ENCODE peak calls at places on chromosomes 12 and 14, in five cellular contexts. U, J, T, A and N are unnamed samples.

GRCh38 chr12:65492997-65493892 is 214.8 kb downstream of the MSRB3 start:
- DNase-seq in T (peak), A (no peak), J (no peak), U (no peak), N (no peak)

GRCh38 chr12:49288412-49288853 is 6.5 kb upstream of the PRPH start:
- DNase-seq in A (peak), J (peak), U (peak), T (peak), N (peak)

GRCh38 chr12:132953163-132953425 is 3.0 kb downstream of the ZNF605 start:
- DNase-seq in A (no peak), J (no peak), U (no peak), T (no peak), N (no peak)

GRCh38 chr14:22791302-22791701 is 23.9 kb downstream of the SLC7A7 start:
- DNase-seq in T (peak), A (no peak), U (no peak), J (peak), N (no peak)

GRCh38 chr12:131795064-131795463 is 33.1 kb upstream of the MMP17 start:
- DNase-seq in T (no peak), A (no peak), J (peak), U (no peak), N (no peak)

GRCh38 chr12:42180990-42181611 is 36.4 kb upstream of the GXYLT1 start:
- DNase-seq in T (peak), A (no peak), U (no peak), J (peak), N (no peak)

GRCh38 chr12:97968641-97969171 is 506.1 kb downstream of the RMST start:
- DNase-seq in U (no peak), J (no peak), T (no peak), A (no peak), N (no peak)

GRCh38 chr12:111766608-111767361 is at the start of gene ALDH2:
- DNase-seq in A (peak), T (peak), U (peak), J (peak), N (peak)

GRCh38 chr12:132729541-132730320 is 19.1 kb downstream of the PGAM5 start:
- DNase-seq in A (no peak), J (no peak), U (no peak), T (no peak), N (peak)

GRCh38 chr14:90531497-90531896 is 134.7 kb downstream of the CALM1 start:
- DNase-seq in J (no peak), T (no peak), A (no peak), U (no peak), N (no peak)

GRCh38 chr14:22184157-22185025 is 404.6 kb downstream of the DAD1 start:
- DNase-seq in U (no peak), T (no peak), A (no peak), J (peak), N (no peak)

GRCh38 chr14:36662543-36663403 is 1.1 kb downstream of the PAX9 start:
- DNase-seq in J (peak), A (peak), U (no peak), T (peak), N (peak)

GRCh38 chr14:79514700-79515099 is 696.6 kb downstream of the DIO2 start:
- DNase-seq in T (peak), J (peak), U (no peak), A (no peak), N (no peak)

GRCh38 chr12:12521044-12521485 is 41.6 kb downstream of the DUSP16 start:
- DNase-seq in A (no peak), U (no peak), J (no peak), T (no peak), N (no peak)

GRCh38 chr14:49549881-49550280 is 36.3 kb downstream of the RPS29 start:
- DNase-seq in A (no peak), U (no peak), T (peak), J (peak), N (no peak)

GRCh38 chr12:84727964-84728363 is 184.6 kb downstream of the SLC6A15 start:
- DNase-seq in J (peak), T (no peak), A (no peak), U (no peak), N (no peak)

GRCh38 chr12:42284876-42285275 is 41.0 kb downstream of the ZCRB1 start:
- DNase-seq in U (no peak), T (no peak), A (no peak), J (no peak), N (no peak)

GRCh38 chr12:93571854-93572711 is at the start of gene SOCS2:
- DNase-seq in U (peak), T (no peak), A (peak), J (peak), N (peak)

GRCh38 chr14:105528859-105529505 is 2.6 kb downstream of the TMEM121 start:
- DNase-seq in T (no peak), A (peak), J (no peak), U (no peak), N (no peak)

GRCh38 chr12:131371580-131372475 is 339.1 kb upstream of the SFSWAP start:
- DNase-seq in T (no peak), A (no peak), J (no peak), U (no peak), N (no peak)

GRCh38 chr14:47040490-47040889 is 388.9 kb upstream of the RPL10L start:
- DNase-seq in A (no peak), J (peak), T (no peak), U (no peak), N (no peak)

GRCh38 chr14:103533999-103534575 is 5.1 kb downstream of the TRMT61A start:
- DNase-seq in J (no peak), A (peak), U (no peak), T (no peak), N (no peak)

GRCh38 chr12:50234347-50234746 is 49.0 kb downstream of the LIMA1 start:
- DNase-seq in T (no peak), U (no peak), A (no peak), J (peak), N (no peak)

GRCh38 chr14:92039073-92039719 is 663 bp downstream of the TRIP11 start:
- DNase-seq in A (no peak), U (peak), J (peak), T (peak), N (no peak)

GRCh38 chr14:92511472-92512247 is 1.9 kb upstream of the RIN3 start:
- DNase-seq in T (peak), J (peak), A (no peak), U (no peak), N (no peak)

GRCh38 chr14:67618617-67619063 is 1.1 kb upstream of the ARG2 start:
- DNase-seq in A (no peak), T (peak), U (no peak), J (peak), N (no peak)

GRCh38 chr14:76876076-76876475 is 49.9 kb downstream of the LRRC74A start:
- DNase-seq in U (no peak), A (peak), J (peak), T (peak), N (peak)

GRCh38 chr12:32644455-32644854 is 34.6 kb upstream of the DNM1L start:
- DNase-seq in T (no peak), J (no peak), U (no peak), A (no peak), N (no peak)

GRCh38 chr12:32949815-32950214 is 53.2 kb upstream of the PKP2 start:
- DNase-seq in T (no peak), U (no peak), A (no peak), J (no peak), N (no peak)

GRCh38 chr12:68097386-68097785 is 62.2 kb downstream of the IFNG start:
- DNase-seq in T (no peak), J (peak), A (no peak), U (no peak), N (no peak)

GRCh38 chr12:12180575-12180974 is 86.3 kb downstream of the LRP6 start:
- DNase-seq in U (no peak), A (no peak), J (no peak), T (peak), N (no peak)

GRCh38 chr14:39320318-39320717 is 86.6 kb downstream of the MIA2 start:
- DNase-seq in U (no peak), A (no peak), J (no peak), T (peak), N (no peak)

GRCh38 chr12:9108504-9109212 is 7.1 kb downstream of the A2M start:
- DNase-seq in J (no peak), U (no peak), T (no peak), A (no peak), N (no peak)

GRCh38 chr14:104968541-104969401 is 9.4 kb downstream of the AHNAK2 start:
- DNase-seq in J (peak), U (peak), A (peak), T (peak), N (peak)

GRCh38 chr12:90953956-90954421 is 987 bp downstream of the CCER1 start:
- DNase-seq in T (no peak), A (no peak), J (no peak), U (no peak), N (peak)

GRCh38 chr14:92500491-92500941 is 13.1 kb upstream of the RIN3 start:
- DNase-seq in U (no peak), J (no peak), T (no peak), A (no peak), N (peak)

DNA sequence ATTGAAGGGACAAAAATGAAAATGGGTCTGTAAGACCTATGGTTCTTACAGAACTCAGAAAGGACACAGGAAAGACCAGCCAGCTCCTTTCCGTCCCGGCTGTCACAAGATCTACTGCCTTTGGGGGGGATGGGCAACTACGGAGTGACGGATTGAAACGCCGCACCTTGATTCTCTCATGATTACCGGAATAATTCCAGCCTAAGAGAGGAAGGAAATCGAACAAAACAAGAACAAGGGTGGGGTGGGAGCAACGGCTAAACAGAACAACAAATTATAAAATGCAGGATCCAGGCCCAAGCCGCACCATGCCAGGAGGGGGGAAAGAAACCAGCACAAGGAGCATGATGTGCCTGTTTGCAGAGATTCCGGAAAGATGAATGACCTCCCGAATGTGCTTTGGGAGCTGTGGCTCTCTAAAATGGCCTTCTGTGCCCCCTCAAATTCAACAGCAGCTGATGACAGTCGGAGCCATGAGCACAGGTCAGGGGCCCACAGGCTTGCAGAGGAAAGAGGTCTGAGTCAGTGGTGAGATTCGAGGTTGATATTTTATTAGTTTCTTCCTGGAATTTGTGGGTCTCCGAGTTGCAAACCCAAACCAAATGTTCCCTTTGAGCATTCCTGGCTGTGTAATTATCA is 72.1 kb downstream of the SPRING1 start:
- DNase-seq in A (no peak), U (no peak), T (no peak), J (no peak), N (no peak)
- H3K4me3 ChIP-seq in A (no peak), U (no peak), T (no peak), J (no peak), N (no peak)

DNA sequence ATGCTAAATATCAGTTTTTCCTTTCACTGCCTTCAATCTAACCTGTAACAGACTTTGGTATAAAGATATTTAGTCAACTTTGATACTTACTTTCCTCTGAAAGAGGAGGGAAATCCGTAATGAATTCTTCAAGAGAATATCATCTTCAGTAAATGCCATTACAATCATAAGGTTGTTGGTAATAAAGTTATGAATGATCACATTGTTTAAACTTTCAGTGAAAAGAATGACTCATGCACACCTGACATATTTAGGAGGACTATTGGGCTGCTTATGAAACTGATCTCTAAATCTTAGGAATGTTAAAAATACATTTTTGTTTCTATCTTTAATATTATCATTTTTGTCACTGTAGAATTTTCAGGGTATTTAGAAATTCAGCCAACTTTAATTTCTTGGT is 474.7 kb downstream of the SLC16A7 start:
- DNase-seq in J (peak), T (no peak), U (no peak), A (no peak), N (no peak)
- H3K4me3 ChIP-seq in J (no peak), T (no peak), U (no peak), A (no peak), N (no peak)

DNA sequence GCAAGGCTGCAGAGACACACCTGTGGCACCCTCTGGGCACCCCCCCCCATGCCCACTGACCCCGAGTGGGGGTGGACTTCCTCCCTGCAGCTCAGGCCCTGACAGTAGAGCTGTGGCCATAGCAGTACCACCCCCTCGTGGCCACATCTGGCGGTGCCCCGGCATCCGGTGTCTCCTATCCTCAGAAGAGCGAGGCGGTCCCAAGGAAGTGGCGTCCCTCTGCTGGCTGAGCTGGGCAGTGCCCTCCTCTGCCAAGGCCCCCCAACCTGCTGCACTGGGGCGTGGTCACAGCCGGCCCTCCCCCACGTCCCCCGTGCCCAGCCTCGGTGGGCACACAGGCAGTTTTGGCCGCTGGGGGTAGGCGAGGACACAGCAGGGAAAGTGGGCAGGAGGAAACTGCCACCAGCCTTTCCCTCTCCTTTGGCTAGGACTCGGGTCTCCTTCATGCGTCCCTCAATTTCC is 6.0 kb upstream of the SLC6A12 start:
- DNase-seq in A (peak), J (peak), T (peak), U (peak), N (peak)
- H3K4me3 ChIP-seq in A (no peak), J (no peak), T (no peak), U (no peak), N (no peak)

GRCh38 chr14:96979611-96980074 is 182.5 kb downstream of the VRK1 start:
- DNase-seq in T (no peak), J (no peak), U (no peak), A (no peak), N (no peak)

GRCh38 chr14:96975116-96975515 is 177.9 kb downstream of the VRK1 start:
- DNase-seq in J (no peak), A (no peak), U (no peak), T (no peak), N (no peak)

GRCh38 chr14:96978525-96979272 is 181.5 kb downstream of the VRK1 start:
- DNase-seq in U (no peak), A (no peak), J (no peak), T (no peak), N (no peak)

DNA sequence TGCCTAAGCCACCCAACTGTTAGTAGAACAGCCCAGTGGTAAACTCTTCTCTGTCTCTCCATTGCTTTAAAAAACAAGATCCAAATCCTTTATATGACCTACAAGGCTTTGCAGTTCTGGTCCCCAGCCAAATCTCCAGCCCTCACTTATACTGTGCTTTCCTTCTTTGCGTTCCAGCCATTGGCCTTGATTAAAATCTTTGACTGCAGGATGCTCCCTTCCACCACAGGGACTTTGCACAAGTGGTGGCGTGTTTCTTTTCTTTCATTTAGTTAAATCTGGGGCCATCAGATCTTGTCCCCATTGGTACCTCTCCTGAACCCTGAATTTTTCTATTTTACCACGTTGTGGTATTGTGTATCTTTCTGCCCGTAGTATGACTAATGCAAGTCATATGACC is 183.7 kb downstream of the VRK1 start:
- DNase-seq in A (no peak), J (no peak), T (no peak), U (no peak), N (no peak)
- H3K4me3 ChIP-seq in A (no peak), J (no peak), T (no peak), U (no peak), N (no peak)

GRCh38 chr12:110591508-110592051 is 8.5 kb upstream of the PPTC7 start:
- DNase-seq in U (no peak), A (no peak), J (no peak), T (no peak), N (no peak)

GRCh38 chr12:110585231-110585799 is 2.2 kb upstream of the PPTC7 start:
- DNase-seq in A (no peak), J (peak), T (peak), U (peak), N (no peak)

GRCh38 chr12:110590059-110590458 is 6.9 kb upstream of the PPTC7 start:
- DNase-seq in J (no peak), A (no peak), U (no peak), T (no peak), N (no peak)

GRCh38 chr12:110592078-110592477 is 9.0 kb upstream of the PPTC7 start:
- DNase-seq in J (no peak), U (no peak), T (no peak), A (no peak), N (no peak)

DNA sequence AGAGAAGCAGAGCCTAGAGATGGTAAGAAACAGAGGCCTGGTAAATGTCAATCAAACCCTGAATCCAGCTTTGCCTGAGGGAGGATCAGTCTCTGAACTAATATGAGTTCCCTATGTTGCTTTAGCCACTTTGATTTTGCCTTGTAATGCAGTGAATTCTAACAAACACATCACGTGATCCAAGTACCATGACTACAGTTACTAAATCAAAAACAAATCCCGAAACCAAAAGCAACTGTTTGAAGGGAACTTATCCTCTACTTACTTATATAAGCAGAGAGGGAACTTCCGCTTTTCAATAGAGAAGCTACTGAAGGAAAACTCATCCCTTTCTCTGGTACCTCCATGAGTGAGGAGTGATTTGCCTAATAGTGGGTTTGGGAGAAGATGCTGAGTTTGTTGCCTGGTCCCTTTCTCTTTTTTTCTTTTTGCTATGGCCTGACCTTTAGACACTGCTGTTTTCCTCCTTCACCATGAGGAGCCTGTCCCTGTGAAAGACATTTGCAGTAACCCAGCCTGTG is 7.7 kb upstream of the PPTC7 start:
- DNase-seq in A (no peak), J (no peak), U (no peak), T (peak), N (no peak)
- H3K4me3 ChIP-seq in A (no peak), J (no peak), U (no peak), T (no peak), N (no peak)